ENCODE peak calls at places on chromosomes 5 and 9, in nine cellular contexts. One of them, this sample, is unnamed.

GRCh38 chr9:136052991-136053756 is 41.9 kb downstream of the NACC2 start:
- DNase-seq in T-helper 9 cell: no peak
- DNase-seq in T1000: no peak
- DNase-seq in H1: peak
- DNase-seq in CD4-positive, CD25-positive, alpha-beta regulatory T cell: no peak
- DNase-seq in A549: no peak
- DNase-seq in left cardiac atrium: no peak
- DNase-seq in NAMALWA: no peak
- DNase-seq in H54: peak
- DNase-seq in this sample: no peak

GRCh38 chr9:31715250-31715649 is 669.2 kb upstream of the ACO1 start:
- DNase-seq in left cardiac atrium: peak
- DNase-seq in T-helper 9 cell: no peak
- DNase-seq in CD4-positive, CD25-positive, alpha-beta regulatory T cell: no peak
- DNase-seq in NAMALWA: no peak
- DNase-seq in T1000: no peak
- DNase-seq in H1: no peak
- DNase-seq in H54: no peak
- DNase-seq in A549: no peak
- DNase-seq in this sample: no peak

GRCh38 chr9:99822096-99822595 is 461 bp downstream of the NR4A3 start:
- DNase-seq in NAMALWA: no peak
- DNase-seq in CD4-positive, CD25-positive, alpha-beta regulatory T cell: no peak
- DNase-seq in A549: no peak
- DNase-seq in T1000: no peak
- DNase-seq in H1: peak
- DNase-seq in left cardiac atrium: no peak
- DNase-seq in T-helper 9 cell: no peak
- DNase-seq in H54: no peak
- DNase-seq in this sample: no peak

GRCh38 chr5:15510816-15511215 is 10.8 kb downstream of the FBXL7 start:
- DNase-seq in A549: no peak
- DNase-seq in H54: peak
- DNase-seq in T-helper 9 cell: no peak
- DNase-seq in NAMALWA: no peak
- DNase-seq in CD4-positive, CD25-positive, alpha-beta regulatory T cell: no peak
- DNase-seq in T1000: peak
- DNase-seq in left cardiac atrium: no peak
- DNase-seq in H1: no peak
- DNase-seq in this sample: no peak

GRCh38 chr9:133347985-133348762 is at the start of the genes MED22 and RPL7A:
- DNase-seq in H1: peak
- DNase-seq in left cardiac atrium: peak
- DNase-seq in CD4-positive, CD25-positive, alpha-beta regulatory T cell: peak
- DNase-seq in T1000: peak
- DNase-seq in NAMALWA: peak
- DNase-seq in T-helper 9 cell: peak
- DNase-seq in H54: peak
- DNase-seq in A549: peak
- DNase-seq in this sample: peak

GRCh38 chr9:136858844-136859757 is 7.0 kb downstream of the MAMDC4 start:
- DNase-seq in left cardiac atrium: peak
- DNase-seq in H1: peak
- DNase-seq in T1000: no peak
- DNase-seq in NAMALWA: no peak
- DNase-seq in T-helper 9 cell: no peak
- DNase-seq in CD4-positive, CD25-positive, alpha-beta regulatory T cell: no peak
- DNase-seq in H54: peak
- DNase-seq in A549: peak
- DNase-seq in this sample: peak

GRCh38 chr5:27316283-27316675 is 277.9 kb upstream of the CDH9 start:
- DNase-seq in A549: peak
- DNase-seq in T1000: no peak
- DNase-seq in T-helper 9 cell: no peak
- DNase-seq in H54: peak
- DNase-seq in left cardiac atrium: no peak
- DNase-seq in H1: no peak
- DNase-seq in CD4-positive, CD25-positive, alpha-beta regulatory T cell: no peak
- DNase-seq in NAMALWA: no peak
- DNase-seq in this sample: no peak

GRCh38 chr5:17882760-17883488 is 248.7 kb downstream of the TAF11L14 start:
- DNase-seq in T1000: no peak
- DNase-seq in CD4-positive, CD25-positive, alpha-beta regulatory T cell: no peak
- DNase-seq in H1: peak
- DNase-seq in A549: peak
- DNase-seq in NAMALWA: no peak
- DNase-seq in left cardiac atrium: no peak
- DNase-seq in H54: no peak
- DNase-seq in T-helper 9 cell: no peak
- DNase-seq in this sample: no peak

GRCh38 chr9:133333566-133333965 is 2.4 kb downstream of the SURF6 start:
- DNase-seq in H54: no peak
- DNase-seq in CD4-positive, CD25-positive, alpha-beta regulatory T cell: no peak
- DNase-seq in H1: no peak
- DNase-seq in NAMALWA: no peak
- DNase-seq in left cardiac atrium: no peak
- DNase-seq in A549: no peak
- DNase-seq in T1000: no peak
- DNase-seq in T-helper 9 cell: no peak
- DNase-seq in this sample: no peak

GRCh38 chr9:137116728-137117127 is 2.2 kb upstream of the DPP7 start:
- DNase-seq in H1: no peak
- DNase-seq in H54: no peak
- DNase-seq in CD4-positive, CD25-positive, alpha-beta regulatory T cell: no peak
- DNase-seq in NAMALWA: no peak
- DNase-seq in A549: no peak
- DNase-seq in T1000: no peak
- DNase-seq in T-helper 9 cell: no peak
- DNase-seq in left cardiac atrium: no peak
- DNase-seq in this sample: no peak

GRCh38 chr9:89218040-89218928 is 39.7 kb upstream of the SHC3 start:
- DNase-seq in H54: no peak
- DNase-seq in T-helper 9 cell: no peak
- DNase-seq in T1000: no peak
- DNase-seq in H1: no peak
- DNase-seq in NAMALWA: no peak
- DNase-seq in CD4-positive, CD25-positive, alpha-beta regulatory T cell: no peak
- DNase-seq in A549: no peak
- DNase-seq in left cardiac atrium: no peak
- DNase-seq in this sample: no peak

GRCh38 chr5:119345861-119346260 is 10.0 kb upstream of the TNFAIP8 start:
- DNase-seq in H54: no peak
- DNase-seq in H1: no peak
- DNase-seq in T1000: no peak
- DNase-seq in left cardiac atrium: no peak
- DNase-seq in A549: no peak
- DNase-seq in NAMALWA: no peak
- DNase-seq in T-helper 9 cell: no peak
- DNase-seq in CD4-positive, CD25-positive, alpha-beta regulatory T cell: no peak
- DNase-seq in this sample: no peak

GRCh38 chr5:116629168-116629567 is 54.5 kb upstream of the SEMA6A start:
- DNase-seq in NAMALWA: no peak
- DNase-seq in CD4-positive, CD25-positive, alpha-beta regulatory T cell: no peak
- DNase-seq in H1: no peak
- DNase-seq in left cardiac atrium: no peak
- DNase-seq in A549: no peak
- DNase-seq in T-helper 9 cell: no peak
- DNase-seq in H54: no peak
- DNase-seq in T1000: no peak
- DNase-seq in this sample: no peak

GRCh38 chr5:72328172-72328571 is 8.0 kb downstream of the PTCD2 start:
- DNase-seq in T-helper 9 cell: no peak
- DNase-seq in left cardiac atrium: peak
- DNase-seq in A549: peak
- DNase-seq in H1: no peak
- DNase-seq in T1000: no peak
- DNase-seq in NAMALWA: no peak
- DNase-seq in H54: no peak
- DNase-seq in CD4-positive, CD25-positive, alpha-beta regulatory T cell: no peak
- DNase-seq in this sample: peak

GRCh38 chr5:9888517-9888916 is 258.4 kb upstream of the TAS2R1 start:
- DNase-seq in T1000: peak
- DNase-seq in CD4-positive, CD25-positive, alpha-beta regulatory T cell: no peak
- DNase-seq in H54: no peak
- DNase-seq in H1: no peak
- DNase-seq in T-helper 9 cell: no peak
- DNase-seq in left cardiac atrium: no peak
- DNase-seq in A549: no peak
- DNase-seq in NAMALWA: no peak
- DNase-seq in this sample: no peak

GRCh38 chr9:120937127-120937526 is 10.5 kb upstream of the TRAF1 start:
- DNase-seq in left cardiac atrium: peak
- DNase-seq in H1: no peak
- DNase-seq in T1000: no peak
- DNase-seq in T-helper 9 cell: no peak
- DNase-seq in NAMALWA: no peak
- DNase-seq in A549: no peak
- DNase-seq in H54: no peak
- DNase-seq in CD4-positive, CD25-positive, alpha-beta regulatory T cell: no peak
- DNase-seq in this sample: no peak

GRCh38 chr5:95537501-95537900 is 17.3 kb downstream of the SKIC3 start:
- DNase-seq in H1: no peak
- DNase-seq in H54: no peak
- DNase-seq in left cardiac atrium: no peak
- DNase-seq in CD4-positive, CD25-positive, alpha-beta regulatory T cell: no peak
- DNase-seq in NAMALWA: no peak
- DNase-seq in T-helper 9 cell: no peak
- DNase-seq in A549: no peak
- DNase-seq in T1000: no peak
- DNase-seq in this sample: no peak

GRCh38 chr9:27365977-27366376 is 69.0 kb upstream of the EQTN start:
- DNase-seq in H1: no peak
- DNase-seq in left cardiac atrium: no peak
- DNase-seq in A549: no peak
- DNase-seq in H54: no peak
- DNase-seq in NAMALWA: no peak
- DNase-seq in CD4-positive, CD25-positive, alpha-beta regulatory T cell: no peak
- DNase-seq in T1000: no peak
- DNase-seq in T-helper 9 cell: no peak
- DNase-seq in this sample: no peak

GRCh38 chr9:19085295-19085694 is 17.4 kb downstream of the HAUS6 start:
- DNase-seq in H1: no peak
- DNase-seq in H54: no peak
- DNase-seq in left cardiac atrium: no peak
- DNase-seq in NAMALWA: peak
- DNase-seq in A549: peak
- DNase-seq in T1000: no peak
- DNase-seq in T-helper 9 cell: no peak
- DNase-seq in CD4-positive, CD25-positive, alpha-beta regulatory T cell: no peak
- DNase-seq in this sample: no peak

GRCh38 chr5:152883061-152883460 is 478.0 kb upstream of the NMUR2 start:
- DNase-seq in CD4-positive, CD25-positive, alpha-beta regulatory T cell: no peak
- DNase-seq in T-helper 9 cell: no peak
- DNase-seq in A549: no peak
- DNase-seq in T1000: no peak
- DNase-seq in H54: no peak
- DNase-seq in NAMALWA: peak
- DNase-seq in H1: no peak
- DNase-seq in left cardiac atrium: no peak
- DNase-seq in this sample: peak

GRCh38 chr5:176535101-176535654 is 2.0 kb downstream of the RNF44 start:
- DNase-seq in left cardiac atrium: no peak
- DNase-seq in A549: peak
- DNase-seq in T1000: no peak
- DNase-seq in H54: no peak
- DNase-seq in CD4-positive, CD25-positive, alpha-beta regulatory T cell: peak
- DNase-seq in H1: no peak
- DNase-seq in NAMALWA: peak
- DNase-seq in T-helper 9 cell: no peak
- DNase-seq in this sample: no peak